ENCODE peak calls at places on chromosomes 6 and 20, in ten cellular contexts. R is fibroblast of lung, Z is neural progenitor cell, I is MM.1S, G is GM23248, Y is HCT116, V is H9, M is PC-3, T is IMR-90, C is SK-N-SH. Q is an unnamed sample.

GRCh38 chr6:40898073-40898472 is 140.9 kb downstream of the UNC5CL start:
- DNase-seq in T (no peak), V (no peak), R (no peak), G (no peak), I (no peak), M (no peak), Z (no peak), Y (no peak), C (no peak), Q (no peak)

GRCh38 chr20:10419550-10420133 is 14.4 kb downstream of the MKKS start:
- DNase-seq in I (no peak), R (peak; percentile 66), V (no peak), C (no peak), M (peak; percentile 77), Y (peak; percentile 76), G (no peak), T (peak; percentile 19), Z (no peak), Q (peak; percentile 87)

GRCh38 chr6:169810066-169810989 is 58.9 kb downstream of the ERMARD start:
- DNase-seq in G (no peak), R (no peak), M (no peak), T (no peak), Z (peak; percentile 79), I (no peak), V (peak; percentile 84), Y (peak; percentile 23), C (peak; percentile 65), Q (no peak)

GRCh38 chr6:70280462-70280861 is 22.4 kb downstream of the COL9A1 start:
- DNase-seq in I (no peak), V (peak; percentile 49), C (peak; percentile 11), Y (no peak), G (no peak), Z (no peak), M (no peak), T (no peak), R (no peak), Q (no peak)

GRCh38 chr20:43658068-43658722 is 8.7 kb upstream of the MYBL2 start:
- DNase-seq in Y (no peak), V (no peak), C (no peak), Z (peak; percentile 44), I (no peak), M (peak; percentile 53), T (peak; percentile 18), G (peak; percentile 63), R (peak; percentile 32), Q (peak; percentile 29)

GRCh38 chr20:57335392-57335791 is 5.8 kb downstream of the SPO11 start:
- DNase-seq in Z (no peak), I (no peak), M (peak; percentile 45), Y (no peak), G (peak; percentile 39), V (no peak), C (no peak), T (no peak), R (peak; percentile 17), Q (peak; percentile 10)

GRCh38 chr6:4714961-4715501 is 61.2 kb upstream of the CDYL start:
- DNase-seq in Z (no peak), T (no peak), C (no peak), M (peak; percentile 65), I (no peak), Y (no peak), R (no peak), V (no peak), G (no peak), Q (peak; percentile 42)

GRCh38 chr6:129846761-129847160 is 14.4 kb downstream of the TMEM244 start:
- DNase-seq in V (no peak), T (no peak), Y (no peak), M (no peak), I (no peak), R (no peak), G (no peak), C (no peak), Z (no peak), Q (no peak)

GRCh38 chr6:14286634-14287428 is 169.3 kb downstream of the CD83 start:
- DNase-seq in T (no peak), M (peak; percentile 10), C (no peak), V (no peak), G (peak; percentile 16), Y (no peak), R (peak; percentile 18), Z (no peak), I (no peak), Q (peak; percentile 16)

GRCh38 chr20:17956099-17956685 is 12.4 kb downstream of the SNX5 start:
- DNase-seq in G (no peak), Z (no peak), V (no peak), C (no peak), M (no peak), I (no peak), R (no peak), T (no peak), Y (no peak), Q (no peak)

GRCh38 chr6:168206681-168207274 is 112.8 kb downstream of the DACT2 start:
- DNase-seq in T (no peak), R (no peak), Z (no peak), M (no peak), V (no peak), I (no peak), C (no peak), Y (no peak), G (no peak), Q (no peak)

GRCh38 chr6:15073344-15073789 is 172.5 kb upstream of the JARID2 start:
- DNase-seq in G (peak; percentile 14), I (no peak), Y (no peak), T (peak; percentile 18), V (no peak), Z (no peak), R (peak; percentile 62), M (peak; percentile 92), C (no peak), Q (peak; percentile 98)

GRCh38 chr6:21732731-21733130 is 139.2 kb downstream of the SOX4 start:
- DNase-seq in M (peak; percentile 40), Z (peak; percentile 55), Y (no peak), I (no peak), C (no peak), V (no peak), R (peak; percentile 58), G (no peak), T (no peak), Q (peak; percentile 27)

GRCh38 chr6:136963259-136963658 is 41.2 kb downstream of the SLC35D3 start:
- DNase-seq in V (no peak), Y (no peak), Z (no peak), I (no peak), R (no peak), G (no peak), M (no peak), C (no peak), T (no peak), Q (no peak)

GRCh38 chr6:40485300-40485699 is 101.9 kb downstream of the LRFN2 start:
- DNase-seq in R (no peak), T (no peak), I (no peak), Y (no peak), G (no peak), Z (no peak), M (no peak), C (peak; percentile 64), V (no peak), Q (no peak)

GRCh38 chr6:125031385-125031784 is 69.1 kb downstream of the RNF217 start:
- DNase-seq in C (no peak), R (no peak), Z (no peak), T (no peak), Y (no peak), M (no peak), I (no peak), V (no peak), G (no peak), Q (no peak)

GRCh38 chr6:51137777-51138176 is 319.1 kb downstream of the TFAP2B start:
- DNase-seq in R (no peak), V (no peak), G (no peak), Z (no peak), C (no peak), Y (no peak), I (no peak), T (no peak), M (no peak), Q (no peak)

GRCh38 chr6:69294407-69294806 is 502.4 kb downstream of the LMBRD1 start:
- DNase-seq in T (no peak), I (no peak), M (no peak), V (no peak), C (peak; percentile 3), R (no peak), Z (no peak), Y (no peak), G (no peak), Q (no peak)

GRCh38 chr6:31467151-31467550 is 30.8 kb upstream of the MICB start:
- DNase-seq in T (no peak), Y (no peak), G (no peak), V (no peak), I (no peak), M (no peak), R (no peak), C (no peak), Z (peak; percentile 33), Q (no peak)
- H4K20me1 ChIP-seq in T (no peaks in the 10 kb centered on the region), Y (no peaks in the 10 kb centered on the region), G (no peaks in the 10 kb centered on the region), V (no peaks in the 10 kb centered on the region), I (no peaks in the 10 kb centered on the region), M (no peaks in the 10 kb centered on the region), R (no peaks in the 10 kb centered on the region), C (no peaks in the 10 kb centered on the region), Z (no peaks in the 10 kb centered on the region), Q (no peaks in the 10 kb centered on the region)

GRCh38 chr6:32397252-32397920 is 9.6 kb downstream of the BTNL2 start:
- DNase-seq in Y (no peak), Z (no peak), T (no peak), I (peak; percentile 49), C (no peak), G (peak; percentile 26), M (no peak), R (peak; percentile 1), V (no peak), Q (no peak)

GRCh38 chr6:32387946-32388345 is 16.2 kb upstream of the TSBP1 start:
- DNase-seq in V (no peak), Z (no peak), R (no peak), C (no peak), M (no peak), I (no peak), G (no peak), T (no peak), Y (no peak), Q (no peak)

GRCh38 chr6:32396028-32396427 is 11.0 kb downstream of the BTNL2 start:
- DNase-seq in M (no peak), Z (no peak), T (no peak), C (no peak), Y (no peak), G (no peak), V (no peak), I (no peak), R (no peak), Q (no peak)

GRCh38 chr6:32393660-32394420 is 13.1 kb downstream of the BTNL2 start:
- DNase-seq in Y (no peak), R (peak; percentile 8), M (peak; percentile 44), V (no peak), G (peak; percentile 10), I (no peak), Z (no peak), C (no peak), T (no peak), Q (peak; percentile 33)
- H3K9ac ChIP-seq in Y (no peak overlapping the region), R (no peak overlapping the region), M (no peak overlapping the region), V (no peak overlapping the region), G (no peak overlapping the region), I (no peak overlapping the region), Z (no peak overlapping the region), C (no peak overlapping the region), T (no peak overlapping the region), Q (peak overlapping the region; percentile 79)

GRCh38 chr6:157005940-157006339 is 228.8 kb downstream of the ARID1B start:
- DNase-seq in T (no peak), M (no peak), G (no peak), I (no peak), Y (no peak), Z (no peak), V (no peak), R (no peak), C (no peak), Q (no peak)
- H4K20me1 ChIP-seq in T (peaks cover 16% of the 10 kb centered on the region), M (no peaks in the 10 kb centered on the region), G (peaks cover 6% of the 10 kb centered on the region), I (no peaks in the 10 kb centered on the region), Y (no peaks in the 10 kb centered on the region), Z (peaks cover 39% of the 10 kb centered on the region), V (no peaks in the 10 kb centered on the region), R (no peaks in the 10 kb centered on the region), C (peaks cover 51% of the 10 kb centered on the region), Q (no peaks in the 10 kb centered on the region)

GRCh38 chr6:36353411-36353915 is 16.8 kb upstream of the BNIP5 start:
- DNase-seq in G (peak; percentile 52), Y (no peak), V (no peak), M (no peak), I (no peak), C (no peak), Z (no peak), T (peak; percentile 38), R (peak; percentile 96), Q (peak; percentile 51)
- H3K9ac ChIP-seq in G (no peak overlapping the region), Y (no peak overlapping the region), V (no peak overlapping the region), M (no peak overlapping the region), I (no peak overlapping the region), C (no peak overlapping the region), Z (no peak overlapping the region), T (no peak overlapping the region), R (no peak overlapping the region), Q (no peak overlapping the region)